ENCODE peak calls at places on chromosomes 1 and 21, in ten cellular contexts. T, C, A, X, O, K, L, D, W and N are unnamed samples.

GRCh38 chr1:1435094-1435903 is at the start of gene VWA1:
- DNase-seq in T (peak; percentile 26), C (peak; percentile 91), A (peak; percentile 58), X (no peak), O (peak; percentile 88), K (peak; percentile 42), L (peak; percentile 87), D (peak; percentile 86), W (peak; percentile 81), N (peak; percentile 82)

GRCh38 chr1:41823453-41823852 is 95.3 kb downstream of the HIVEP3 start:
- DNase-seq in T (no peak), C (no peak), A (no peak), X (no peak), O (no peak), K (peak; percentile 56), L (peak; percentile 44), D (peak; percentile 17), W (no peak), N (peak; percentile 58)

GRCh38 chr1:174626031-174627020 is 178.6 kb downstream of the GPR52 start:
- DNase-seq in T (no peak), C (no peak), A (peak; percentile 55), X (no peak), O (no peak), K (peak; percentile 88), L (peak; percentile 78), D (no peak), W (no peak), N (no peak)

GRCh38 chr1:100851726-100852125 is 42.9 kb downstream of the EXTL2 start:
- DNase-seq in T (no peak), C (no peak), A (no peak), X (no peak), O (no peak), K (no peak), L (peak; percentile 11), D (no peak), W (no peak), N (no peak)

GRCh38 chr21:29075706-29076447 is 2.4 kb upstream of the CCT8 start:
- DNase-seq in T (peak; percentile 67), C (no peak), A (peak; percentile 35), X (no peak), O (no peak), K (peak; percentile 19), L (peak; percentile 56), D (no peak), W (no peak), N (no peak)

GRCh38 chr1:10834770-10835412 is 38.4 kb upstream of the CASZ1 start:
- DNase-seq in T (no peak), C (no peak), A (no peak), X (no peak), O (no peak), K (no peak), L (no peak), D (no peak), W (no peak), N (no peak)

GRCh38 chr1:71193153-71193552 is 112.3 kb upstream of the ZRANB2 start:
- DNase-seq in T (no peak), C (no peak), A (peak; percentile 14), X (no peak), O (no peak), K (no peak), L (peak; percentile 65), D (peak; percentile 86), W (no peak), N (no peak)

GRCh38 chr1:112603012-112603411 is 15.9 kb downstream of the ST7L start:
- DNase-seq in T (no peak), C (no peak), A (no peak), X (no peak), O (no peak), K (no peak), L (no peak), D (no peak), W (no peak), N (no peak)

GRCh38 chr1:246210751-246211150 is 296.3 kb downstream of the SMYD3 start:
- DNase-seq in T (no peak), C (no peak), A (no peak), X (no peak), O (no peak), K (no peak), L (no peak), D (no peak), W (no peak), N (peak; percentile 41)

GRCh38 chr1:221940631-221941030 is 198.7 kb upstream of the DUSP10 start:
- DNase-seq in T (no peak), C (no peak), A (no peak), X (no peak), O (no peak), K (no peak), L (no peak), D (no peak), W (no peak), N (no peak)

GRCh38 chr1:221937155-221937953 is 195.5 kb upstream of the DUSP10 start:
- DNase-seq in T (no peak), C (no peak), A (no peak), X (no peak), O (no peak), K (no peak), L (no peak), D (no peak), W (no peak), N (no peak)

GRCh38 chr1:221944247-221944870 is 202.5 kb upstream of the DUSP10 start:
- DNase-seq in T (no peak), C (no peak), A (no peak), X (no peak), O (no peak), K (no peak), L (no peak), D (no peak), W (no peak), N (no peak)

GRCh38 chr1:221933814-221934213 is 191.9 kb upstream of the DUSP10 start:
- DNase-seq in T (no peak), C (no peak), A (no peak), X (no peak), O (no peak), K (no peak), L (no peak), D (no peak), W (no peak), N (no peak)

DNA sequence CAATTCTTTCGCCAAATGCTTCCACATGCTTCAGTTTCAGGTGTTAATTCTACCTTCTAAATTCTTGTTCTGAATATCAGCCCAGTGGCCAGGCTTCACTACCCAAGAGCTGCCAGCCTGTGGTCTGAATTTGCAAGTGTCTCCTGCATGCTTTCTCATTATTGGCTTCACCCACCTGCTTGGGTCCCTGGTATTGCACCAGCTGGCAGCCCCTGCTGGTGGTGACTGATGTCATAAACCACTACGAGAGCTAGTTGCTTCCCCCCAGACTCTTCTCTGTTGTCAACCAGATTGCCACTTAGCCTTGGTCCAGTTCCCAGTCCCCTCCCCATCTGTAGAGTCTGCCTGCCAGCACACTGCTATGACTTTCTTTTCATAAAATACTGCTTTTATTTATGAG is 197.7 kb upstream of the DUSP10 start:
- DNase-seq in T (no peak), C (no peak), A (no peak), X (peak; percentile 40), O (no peak), K (no peak), L (no peak), D (no peak), W (no peak), N (no peak)
- H3K4me3 ChIP-seq in T (no peak overlapping the region), C (no peak overlapping the region), A (no peak overlapping the region), X (no peak overlapping the region), O (no peak overlapping the region), K (no peak overlapping the region), L (no peak overlapping the region), D (no peak overlapping the region), W (no peak overlapping the region), N (no peak overlapping the region)

DNA sequence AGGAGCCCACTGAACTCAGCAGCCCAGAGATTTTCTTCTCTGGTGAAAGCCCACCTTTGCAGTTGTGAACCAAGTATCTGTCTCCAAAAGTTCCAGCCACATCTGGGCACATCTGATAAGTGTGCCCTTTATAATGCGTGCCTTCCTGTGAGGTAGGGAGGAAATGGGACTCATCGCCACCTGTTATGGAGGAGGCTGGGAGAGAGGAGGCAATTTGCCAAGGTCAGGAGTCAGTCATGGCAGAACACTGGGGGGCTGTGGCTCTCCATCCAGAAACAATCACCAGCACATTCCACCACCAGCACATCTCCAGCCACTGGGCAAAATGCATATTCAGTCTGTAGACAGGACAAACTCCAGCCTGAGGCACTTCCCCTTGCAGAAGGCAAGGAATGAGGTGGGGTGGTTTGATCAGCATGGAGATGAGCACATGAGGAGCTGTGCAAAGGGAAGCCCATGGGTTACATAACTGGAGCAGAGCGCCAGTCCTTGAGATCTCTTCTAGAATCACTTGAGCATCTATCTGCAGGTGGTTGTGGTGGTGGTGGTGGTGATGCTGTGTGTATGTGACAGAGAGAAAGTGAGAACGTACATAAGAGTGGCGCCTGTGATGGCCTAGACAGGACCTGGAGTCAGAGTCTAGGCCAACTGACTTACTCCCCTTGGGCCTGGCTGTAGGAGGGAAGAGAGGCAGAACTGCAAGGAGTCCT is 15.1 kb upstream of the LEMD1 start:
- DNase-seq in T (no peak), C (peak; percentile 14), A (no peak), X (no peak), O (no peak), K (no peak), L (no peak), D (no peak), W (no peak), N (no peak)
- H3K4me1 ChIP-seq in T (peaks cover 27% of the 10 kb centered on the region), C (no peaks in the 10 kb centered on the region), A (no peaks in the 10 kb centered on the region), X (peaks cover 46% of the 10 kb centered on the region), O (no peaks in the 10 kb centered on the region), K (peaks cover 10% of the 10 kb centered on the region), L (no peaks in the 10 kb centered on the region), D (peaks cover 50% of the 10 kb centered on the region), W (peaks cover 18% of the 10 kb centered on the region), N (peaks cover 27% of the 10 kb centered on the region)

DNA sequence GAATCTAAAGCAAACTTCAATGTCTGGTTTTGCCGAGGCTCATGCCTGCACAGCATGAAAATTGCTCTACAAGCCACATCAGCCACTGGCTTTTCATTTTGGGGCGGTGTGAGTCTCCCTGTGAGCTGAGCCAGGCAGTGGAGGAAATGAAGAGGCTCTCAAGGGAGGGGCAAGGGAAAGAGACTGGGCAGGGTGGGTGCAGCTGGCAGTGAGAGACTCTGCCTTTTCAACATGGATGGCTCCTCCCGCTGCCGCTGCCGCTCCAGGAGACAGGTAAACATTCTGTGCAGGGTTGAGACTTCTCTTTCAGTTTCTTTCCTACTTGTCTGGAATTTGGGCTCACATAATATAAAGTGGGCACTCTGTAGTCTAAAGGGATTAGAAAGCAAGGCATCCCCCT is 11.3 kb upstream of the CTSE start:
- DNase-seq in T (no peak), C (no peak), A (no peak), X (peak; percentile 84), O (no peak), K (no peak), L (no peak), D (no peak), W (peak; percentile 54), N (no peak)
- H3K4me3 ChIP-seq in T (peak overlapping the region; percentile 1), C (no peak overlapping the region), A (no peak overlapping the region), X (peak overlapping the region; percentile 65), O (no peak overlapping the region), K (no peak overlapping the region), L (no peak overlapping the region), D (no peak overlapping the region), W (peak overlapping the region; percentile 41), N (no peak overlapping the region)

DNA sequence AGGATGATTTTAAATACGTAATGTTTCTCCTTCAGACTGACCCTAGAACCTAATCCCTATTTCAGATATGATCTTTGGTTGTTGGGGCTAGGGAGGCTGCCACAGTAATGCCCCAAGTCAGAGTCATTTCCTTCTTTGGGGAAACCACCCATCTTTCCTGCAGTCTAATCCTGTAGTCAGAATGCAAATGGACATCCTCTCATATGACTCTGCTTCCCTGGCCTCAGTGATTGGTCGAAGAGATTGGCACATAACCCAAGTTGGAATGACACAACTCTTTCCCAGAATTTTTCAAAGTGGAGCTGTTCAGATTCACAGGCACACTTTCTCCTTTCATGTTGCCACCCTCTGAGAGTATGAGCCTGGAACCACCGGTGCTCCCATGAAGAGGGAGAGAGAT is 58.8 kb upstream of the ZNF644 start:
- DNase-seq in T (no peak), C (no peak), A (no peak), X (no peak), O (no peak), K (no peak), L (peak; percentile 66), D (no peak), W (no peak), N (no peak)
- H3K4me1 ChIP-seq in T (no peaks in the 10 kb centered on the region), C (no peaks in the 10 kb centered on the region), A (no peaks in the 10 kb centered on the region), X (no peaks in the 10 kb centered on the region), O (no peaks in the 10 kb centered on the region), K (no peaks in the 10 kb centered on the region), L (no peaks in the 10 kb centered on the region), D (no peaks in the 10 kb centered on the region), W (no peaks in the 10 kb centered on the region), N (no peaks in the 10 kb centered on the region)